ENCODE peak calls at places on chromosomes 16 and 17, in eight cellular contexts. Y is stimulated activated CD8-positive, alpha-beta memory T cell treated with anti-CD3 and anti-CD28 coated beads, Interleukin-7, amount 100 ng/mL, for 1 hour; X is posterior cingulate gyrus; I is progenitor cell of endocrine pancreas; J is skeletal muscle cell; F is upper lobe of right lung; S is tibial artery; G is ELR. E is an unnamed sample.

GRCh38 chr17:27569257-27569722 is 61.7 kb upstream of the LGALS9 start:
- DNase-seq in X (no peak), Y (peak), S (no peak), J (no peak), I (no peak), F (no peak), G (peak), E (peak)

GRCh38 chr17:60390223-60390622 is 1.7 kb downstream of the USP32 start:
- DNase-seq in I (no peak), S (no peak), G (peak), J (peak), Y (no peak), X (no peak), F (no peak), E (peak)

GRCh38 chr17:30230596-30231125 is 4.8 kb downstream of the SLC6A4 start:
- DNase-seq in G (peak), Y (no peak), F (no peak), J (no peak), X (no peak), I (no peak), S (no peak), E (no peak)

GRCh38 chr16:20774703-20775362 is 11.0 kb downstream of the ACSM3 start:
- DNase-seq in I (peak), J (peak), F (peak), G (peak), Y (no peak), X (no peak), S (peak), E (peak)

GRCh38 chr17:17356931-17357270 is 53.7 kb downstream of the NT5M start:
- DNase-seq in J (no peak), G (no peak), X (no peak), I (no peak), Y (no peak), S (no peak), F (peak), E (no peak)

GRCh38 chr17:1398900-1399299 is 1.1 kb downstream of the YWHAE start:
- DNase-seq in I (no peak), F (no peak), Y (no peak), J (no peak), G (peak), S (no peak), X (no peak), E (no peak)

GRCh38 chr17:80478487-80479245 is 2.3 kb upstream of the NPTX1 start:
- DNase-seq in F (no peak), I (no peak), J (no peak), S (no peak), G (no peak), X (peak), Y (no peak), E (no peak)

GRCh38 chr17:30336369-30337171 is 2.7 kb upstream of the TMIGD1 start:
- DNase-seq in G (peak), S (no peak), Y (peak), J (no peak), X (no peak), F (no peak), I (no peak), E (no peak)

GRCh38 chr17:56594528-56595418 is 1.3 kb downstream of the NOG start:
- DNase-seq in F (peak), S (no peak), G (peak), J (no peak), I (no peak), X (peak), Y (no peak), E (no peak)

GRCh38 chr17:72099919-72100318 is 20.9 kb upstream of the SOX9 start:
- DNase-seq in G (peak), S (no peak), J (no peak), X (no peak), F (no peak), I (no peak), Y (no peak), E (no peak)

GRCh38 chr17:82548681-82549303 is 29.3 kb downstream of the FOXK2 start:
- DNase-seq in F (no peak), Y (no peak), G (no peak), J (no peak), X (peak), I (no peak), S (peak), E (no peak)

GRCh38 chr16:66274335-66275110 is 92.0 kb upstream of the CDH5 start:
- DNase-seq in J (no peak), S (no peak), G (peak), I (no peak), Y (no peak), X (no peak), F (no peak), E (no peak)